ENCODE peak calls at places on chromosomes 4 and X, in six cellular contexts. One of them, this sample, is unnamed.

GRCh38 chr4:89410687-89411086 is 103.1 kb upstream of the GPRIN3 start:
- DNase-seq in pancreas: no peak
- DNase-seq in stimulated activated CD4-positive, alpha-beta T cell treated with anti-CD3 and anti-CD28 coated beads, TNF-alpha, amount 100 ng/mL, for 4 hours: no peak
- DNase-seq in effector CD4-positive, alpha-beta T cell: no peak
- DNase-seq in activated CD8-positive, alpha-beta memory T cell treated with anti-CD3 and anti-CD28 coated beads for 24 hours: no peak
- DNase-seq in NCI-H1105: no peak
- DNase-seq in this sample: no peak

GRCh38 chrX:119189586-119189985 is 46.5 kb upstream of the PGRMC1 start:
- DNase-seq in pancreas: no peak
- DNase-seq in stimulated activated CD4-positive, alpha-beta T cell treated with anti-CD3 and anti-CD28 coated beads, TNF-alpha, amount 100 ng/mL, for 4 hours: no peak
- DNase-seq in effector CD4-positive, alpha-beta T cell: no peak
- DNase-seq in activated CD8-positive, alpha-beta memory T cell treated with anti-CD3 and anti-CD28 coated beads for 24 hours: no peak
- DNase-seq in NCI-H1105: no peak
- DNase-seq in this sample: no peak

GRCh38 chrX:20221902-20222301 is 44.8 kb downstream of the RPS6KA3 start:
- DNase-seq in pancreas: peak
- DNase-seq in stimulated activated CD4-positive, alpha-beta T cell treated with anti-CD3 and anti-CD28 coated beads, TNF-alpha, amount 100 ng/mL, for 4 hours: no peak
- DNase-seq in effector CD4-positive, alpha-beta T cell: no peak
- DNase-seq in activated CD8-positive, alpha-beta memory T cell treated with anti-CD3 and anti-CD28 coated beads for 24 hours: no peak
- DNase-seq in NCI-H1105: no peak
- DNase-seq in this sample: no peak

GRCh38 chr4:107824367-107825071 is at the start of gene SGMS2:
- DNase-seq in pancreas: peak
- DNase-seq in stimulated activated CD4-positive, alpha-beta T cell treated with anti-CD3 and anti-CD28 coated beads, TNF-alpha, amount 100 ng/mL, for 4 hours: peak
- DNase-seq in effector CD4-positive, alpha-beta T cell: no peak
- DNase-seq in activated CD8-positive, alpha-beta memory T cell treated with anti-CD3 and anti-CD28 coated beads for 24 hours: peak
- DNase-seq in NCI-H1105: peak
- DNase-seq in this sample: peak

GRCh38 chr4:182556576-182556975 is 313.4 kb downstream of the TENM3 start:
- DNase-seq in pancreas: no peak
- DNase-seq in stimulated activated CD4-positive, alpha-beta T cell treated with anti-CD3 and anti-CD28 coated beads, TNF-alpha, amount 100 ng/mL, for 4 hours: no peak
- DNase-seq in effector CD4-positive, alpha-beta T cell: no peak
- DNase-seq in activated CD8-positive, alpha-beta memory T cell treated with anti-CD3 and anti-CD28 coated beads for 24 hours: no peak
- DNase-seq in NCI-H1105: no peak
- DNase-seq in this sample: no peak

GRCh38 chr4:8067274-8067936 is 91.2 kb downstream of the ABLIM2 start:
- DNase-seq in pancreas: no peak
- DNase-seq in stimulated activated CD4-positive, alpha-beta T cell treated with anti-CD3 and anti-CD28 coated beads, TNF-alpha, amount 100 ng/mL, for 4 hours: no peak
- DNase-seq in effector CD4-positive, alpha-beta T cell: no peak
- DNase-seq in activated CD8-positive, alpha-beta memory T cell treated with anti-CD3 and anti-CD28 coated beads for 24 hours: no peak
- DNase-seq in NCI-H1105: no peak
- DNase-seq in this sample: no peak

GRCh38 chr4:5019274-5019673 is at the start of gene CYTL1:
- DNase-seq in pancreas: no peak
- DNase-seq in stimulated activated CD4-positive, alpha-beta T cell treated with anti-CD3 and anti-CD28 coated beads, TNF-alpha, amount 100 ng/mL, for 4 hours: no peak
- DNase-seq in effector CD4-positive, alpha-beta T cell: no peak
- DNase-seq in activated CD8-positive, alpha-beta memory T cell treated with anti-CD3 and anti-CD28 coated beads for 24 hours: no peak
- DNase-seq in NCI-H1105: no peak
- DNase-seq in this sample: no peak

GRCh38 chr4:740011-740410 is 34.4 kb downstream of the PCGF3 start:
- DNase-seq in pancreas: no peak
- DNase-seq in stimulated activated CD4-positive, alpha-beta T cell treated with anti-CD3 and anti-CD28 coated beads, TNF-alpha, amount 100 ng/mL, for 4 hours: no peak
- DNase-seq in effector CD4-positive, alpha-beta T cell: no peak
- DNase-seq in activated CD8-positive, alpha-beta memory T cell treated with anti-CD3 and anti-CD28 coated beads for 24 hours: no peak
- DNase-seq in NCI-H1105: no peak
- DNase-seq in this sample: no peak

GRCh38 chrX:10404435-10404834 is 215.9 kb downstream of the MID1 start:
- DNase-seq in pancreas: no peak
- DNase-seq in stimulated activated CD4-positive, alpha-beta T cell treated with anti-CD3 and anti-CD28 coated beads, TNF-alpha, amount 100 ng/mL, for 4 hours: no peak
- DNase-seq in effector CD4-positive, alpha-beta T cell: no peak
- DNase-seq in activated CD8-positive, alpha-beta memory T cell treated with anti-CD3 and anti-CD28 coated beads for 24 hours: no peak
- DNase-seq in NCI-H1105: no peak
- DNase-seq in this sample: no peak

GRCh38 chrX:13047752-13048151 is 3.3 kb upstream of the FAM9C start:
- DNase-seq in pancreas: no peak
- DNase-seq in stimulated activated CD4-positive, alpha-beta T cell treated with anti-CD3 and anti-CD28 coated beads, TNF-alpha, amount 100 ng/mL, for 4 hours: no peak
- DNase-seq in effector CD4-positive, alpha-beta T cell: no peak
- DNase-seq in activated CD8-positive, alpha-beta memory T cell treated with anti-CD3 and anti-CD28 coated beads for 24 hours: no peak
- DNase-seq in NCI-H1105: no peak
- DNase-seq in this sample: no peak

GRCh38 chr4:69731261-69731660 is 29.2 kb downstream of the SULT1B1 start:
- DNase-seq in pancreas: no peak
- DNase-seq in stimulated activated CD4-positive, alpha-beta T cell treated with anti-CD3 and anti-CD28 coated beads, TNF-alpha, amount 100 ng/mL, for 4 hours: no peak
- DNase-seq in effector CD4-positive, alpha-beta T cell: no peak
- DNase-seq in activated CD8-positive, alpha-beta memory T cell treated with anti-CD3 and anti-CD28 coated beads for 24 hours: no peak
- DNase-seq in NCI-H1105: no peak
- DNase-seq in this sample: no peak

GRCh38 chrX:84240848-84241565 is 53.0 kb upstream of the RPS6KA6 start:
- DNase-seq in pancreas: no peak
- DNase-seq in stimulated activated CD4-positive, alpha-beta T cell treated with anti-CD3 and anti-CD28 coated beads, TNF-alpha, amount 100 ng/mL, for 4 hours: no peak
- DNase-seq in effector CD4-positive, alpha-beta T cell: no peak
- DNase-seq in activated CD8-positive, alpha-beta memory T cell treated with anti-CD3 and anti-CD28 coated beads for 24 hours: no peak
- DNase-seq in NCI-H1105: no peak
- DNase-seq in this sample: no peak

GRCh38 chrX:30657542-30658238 is 4.5 kb downstream of the GK start:
- DNase-seq in pancreas: no peak
- DNase-seq in stimulated activated CD4-positive, alpha-beta T cell treated with anti-CD3 and anti-CD28 coated beads, TNF-alpha, amount 100 ng/mL, for 4 hours: no peak
- DNase-seq in effector CD4-positive, alpha-beta T cell: no peak
- DNase-seq in activated CD8-positive, alpha-beta memory T cell treated with anti-CD3 and anti-CD28 coated beads for 24 hours: no peak
- DNase-seq in NCI-H1105: no peak
- DNase-seq in this sample: no peak

GRCh38 chr4:15349426-15349825 is 78.4 kb upstream of the C1QTNF7 start:
- DNase-seq in pancreas: no peak
- DNase-seq in stimulated activated CD4-positive, alpha-beta T cell treated with anti-CD3 and anti-CD28 coated beads, TNF-alpha, amount 100 ng/mL, for 4 hours: no peak
- DNase-seq in effector CD4-positive, alpha-beta T cell: no peak
- DNase-seq in activated CD8-positive, alpha-beta memory T cell treated with anti-CD3 and anti-CD28 coated beads for 24 hours: no peak
- DNase-seq in NCI-H1105: no peak
- DNase-seq in this sample: no peak

GRCh38 chr4:71907782-71908181 is 123.9 kb upstream of the GC start:
- DNase-seq in pancreas: no peak
- DNase-seq in stimulated activated CD4-positive, alpha-beta T cell treated with anti-CD3 and anti-CD28 coated beads, TNF-alpha, amount 100 ng/mL, for 4 hours: no peak
- DNase-seq in effector CD4-positive, alpha-beta T cell: no peak
- DNase-seq in activated CD8-positive, alpha-beta memory T cell treated with anti-CD3 and anti-CD28 coated beads for 24 hours: no peak
- DNase-seq in NCI-H1105: no peak
- DNase-seq in this sample: no peak

GRCh38 chrX:1894656-1895055 is 279.8 kb downstream of the ASMT start:
- DNase-seq in pancreas: no peak
- DNase-seq in stimulated activated CD4-positive, alpha-beta T cell treated with anti-CD3 and anti-CD28 coated beads, TNF-alpha, amount 100 ng/mL, for 4 hours: no peak
- DNase-seq in effector CD4-positive, alpha-beta T cell: no peak
- DNase-seq in activated CD8-positive, alpha-beta memory T cell treated with anti-CD3 and anti-CD28 coated beads for 24 hours: no peak
- DNase-seq in NCI-H1105: no peak
- DNase-seq in this sample: no peak

GRCh38 chr4:57064811-57065711 is 45.1 kb downstream of the IGFBP7 start:
- DNase-seq in pancreas: peak
- DNase-seq in stimulated activated CD4-positive, alpha-beta T cell treated with anti-CD3 and anti-CD28 coated beads, TNF-alpha, amount 100 ng/mL, for 4 hours: no peak
- DNase-seq in effector CD4-positive, alpha-beta T cell: no peak
- DNase-seq in activated CD8-positive, alpha-beta memory T cell treated with anti-CD3 and anti-CD28 coated beads for 24 hours: no peak
- DNase-seq in NCI-H1105: no peak
- DNase-seq in this sample: peak

GRCh38 chr4:110860901-110861300 is 238.0 kb upstream of the PITX2 start:
- DNase-seq in pancreas: no peak
- DNase-seq in stimulated activated CD4-positive, alpha-beta T cell treated with anti-CD3 and anti-CD28 coated beads, TNF-alpha, amount 100 ng/mL, for 4 hours: no peak
- DNase-seq in effector CD4-positive, alpha-beta T cell: no peak
- DNase-seq in activated CD8-positive, alpha-beta memory T cell treated with anti-CD3 and anti-CD28 coated beads for 24 hours: no peak
- DNase-seq in NCI-H1105: no peak
- DNase-seq in this sample: no peak

GRCh38 chrX:107673933-107674479 is 45.7 kb downstream of the PRPS1 start:
- DNase-seq in pancreas: peak
- DNase-seq in stimulated activated CD4-positive, alpha-beta T cell treated with anti-CD3 and anti-CD28 coated beads, TNF-alpha, amount 100 ng/mL, for 4 hours: peak
- DNase-seq in effector CD4-positive, alpha-beta T cell: peak
- DNase-seq in activated CD8-positive, alpha-beta memory T cell treated with anti-CD3 and anti-CD28 coated beads for 24 hours: peak
- DNase-seq in NCI-H1105: no peak
- DNase-seq in this sample: peak

GRCh38 chr4:102868153-102868781 is 525 bp upstream of the CISD2 start:
- DNase-seq in pancreas: peak
- DNase-seq in stimulated activated CD4-positive, alpha-beta T cell treated with anti-CD3 and anti-CD28 coated beads, TNF-alpha, amount 100 ng/mL, for 4 hours: no peak
- DNase-seq in effector CD4-positive, alpha-beta T cell: peak
- DNase-seq in activated CD8-positive, alpha-beta memory T cell treated with anti-CD3 and anti-CD28 coated beads for 24 hours: peak
- DNase-seq in NCI-H1105: no peak
- DNase-seq in this sample: peak

GRCh38 chrX:119477812-119478232 is 9.6 kb downstream of the SLC25A5 start:
- DNase-seq in pancreas: peak
- DNase-seq in stimulated activated CD4-positive, alpha-beta T cell treated with anti-CD3 and anti-CD28 coated beads, TNF-alpha, amount 100 ng/mL, for 4 hours: no peak
- DNase-seq in effector CD4-positive, alpha-beta T cell: no peak
- DNase-seq in activated CD8-positive, alpha-beta memory T cell treated with anti-CD3 and anti-CD28 coated beads for 24 hours: no peak
- DNase-seq in NCI-H1105: no peak
- DNase-seq in this sample: no peak

GRCh38 chrX:51893931-51894696 is 691 bp downstream of the MAGED1 start:
- DNase-seq in pancreas: peak
- DNase-seq in stimulated activated CD4-positive, alpha-beta T cell treated with anti-CD3 and anti-CD28 coated beads, TNF-alpha, amount 100 ng/mL, for 4 hours: no peak
- DNase-seq in effector CD4-positive, alpha-beta T cell: no peak
- DNase-seq in activated CD8-positive, alpha-beta memory T cell treated with anti-CD3 and anti-CD28 coated beads for 24 hours: peak
- DNase-seq in NCI-H1105: peak
- DNase-seq in this sample: peak

GRCh38 chr4:181517521-181517920 is 725.7 kb upstream of the TENM3 start:
- DNase-seq in pancreas: no peak
- DNase-seq in stimulated activated CD4-positive, alpha-beta T cell treated with anti-CD3 and anti-CD28 coated beads, TNF-alpha, amount 100 ng/mL, for 4 hours: no peak
- DNase-seq in effector CD4-positive, alpha-beta T cell: no peak
- DNase-seq in activated CD8-positive, alpha-beta memory T cell treated with anti-CD3 and anti-CD28 coated beads for 24 hours: no peak
- DNase-seq in NCI-H1105: no peak
- DNase-seq in this sample: no peak

GRCh38 chrX:116240446-116240845 is 69.9 kb downstream of the AGTR2 start:
- DNase-seq in pancreas: no peak
- DNase-seq in stimulated activated CD4-positive, alpha-beta T cell treated with anti-CD3 and anti-CD28 coated beads, TNF-alpha, amount 100 ng/mL, for 4 hours: no peak
- DNase-seq in effector CD4-positive, alpha-beta T cell: no peak
- DNase-seq in activated CD8-positive, alpha-beta memory T cell treated with anti-CD3 and anti-CD28 coated beads for 24 hours: no peak
- DNase-seq in NCI-H1105: peak
- DNase-seq in this sample: no peak

GRCh38 chr4:94519925-94520789 is 68.4 kb downstream of the PDLIM5 start:
- DNase-seq in pancreas: no peak
- DNase-seq in stimulated activated CD4-positive, alpha-beta T cell treated with anti-CD3 and anti-CD28 coated beads, TNF-alpha, amount 100 ng/mL, for 4 hours: no peak
- DNase-seq in effector CD4-positive, alpha-beta T cell: no peak
- DNase-seq in activated CD8-positive, alpha-beta memory T cell treated with anti-CD3 and anti-CD28 coated beads for 24 hours: no peak
- DNase-seq in NCI-H1105: no peak
- DNase-seq in this sample: no peak

GRCh38 chr4:86977621-86978184 is 42.9 kb downstream of the AFF1 start:
- DNase-seq in pancreas: peak
- DNase-seq in stimulated activated CD4-positive, alpha-beta T cell treated with anti-CD3 and anti-CD28 coated beads, TNF-alpha, amount 100 ng/mL, for 4 hours: no peak
- DNase-seq in effector CD4-positive, alpha-beta T cell: no peak
- DNase-seq in activated CD8-positive, alpha-beta memory T cell treated with anti-CD3 and anti-CD28 coated beads for 24 hours: no peak
- DNase-seq in NCI-H1105: no peak
- DNase-seq in this sample: no peak

GRCh38 chr4:101853691-101854090 is 63.2 kb downstream of the BANK1 start:
- DNase-seq in pancreas: no peak
- DNase-seq in stimulated activated CD4-positive, alpha-beta T cell treated with anti-CD3 and anti-CD28 coated beads, TNF-alpha, amount 100 ng/mL, for 4 hours: no peak
- DNase-seq in effector CD4-positive, alpha-beta T cell: no peak
- DNase-seq in activated CD8-positive, alpha-beta memory T cell treated with anti-CD3 and anti-CD28 coated beads for 24 hours: no peak
- DNase-seq in NCI-H1105: no peak
- DNase-seq in this sample: no peak